ENCODE peak calls at places on chromosomes 7 and 10, in ten cellular contexts. U is endodermal cell, M is stomach, F is ovary, C is lower lobe of right lung, K is transverse colon, N is heart left ventricle, D is osteoblast, T is upper lobe of left lung, G is colonic mucosa. I is an unnamed sample.

GRCh38 chr7:92295391-92295790 is 49.6 kb downstream of the ANKIB1 start:
- DNase-seq in U (no peak), M (no peak), F (no peak), C (no peak), K (no peak), N (no peak), D (no peak), T (no peak), G (no peak), I (no peak)

GRCh38 chr10:121325490-121326231 is 272.6 kb downstream of the FGFR2 start:
- DNase-seq in U (no peak), M (no peak), F (no peak), C (no peak), K (no peak), N (no peak), D (no peak), T (no peak), G (no peak), I (no peak)

GRCh38 chr7:101630591-101630990 is 1.5 kb upstream of the MYL10 start:
- DNase-seq in U (no peak), M (no peak), F (no peak), C (no peak), K (no peak), N (no peak), D (peak; percentile 89), T (no peak), G (no peak), I (peak; percentile 72)

GRCh38 chr7:10557375-10557774 is 416.3 kb upstream of the PHF14 start:
- DNase-seq in U (no peak), M (no peak), F (no peak), C (no peak), K (no peak), N (no peak), D (no peak), T (no peak), G (no peak), I (no peak)

GRCh38 chr10:33459597-33459996 is 125.1 kb upstream of the NRP1 start:
- DNase-seq in U (no peak), M (no peak), F (no peak), C (no peak), K (no peak), N (no peak), D (no peak), T (no peak), G (no peak), I (no peak)

GRCh38 chr7:158676171-158676840 is 28.3 kb downstream of the NCAPG2 start:
- DNase-seq in U (no peak), M (no peak), F (no peak), C (no peak), K (no peak), N (no peak), D (peak; percentile 79), T (no peak), G (no peak), I (no peak)

GRCh38 chr7:102446387-102447156 is 13.2 kb downstream of the ORAI2 start:
- DNase-seq in U (no peak), M (no peak), F (no peak), C (no peak), K (peak; percentile 50), N (no peak), D (peak; percentile 27), T (no peak), G (no peak), I (peak; percentile 81)

GRCh38 chr10:76456190-76456589 is 1024.8 kb downstream of the LRMDA start:
- DNase-seq in U (no peak), M (no peak), F (no peak), C (no peak), K (no peak), N (peak; percentile 48), D (no peak), T (no peak), G (no peak), I (no peak)

GRCh38 chr10:11516419-11516721 is 95.1 kb downstream of the USP6NL start:
- DNase-seq in U (no peak), M (no peak), F (no peak), C (no peak), K (no peak), N (no peak), D (no peak), T (no peak), G (no peak), I (no peak)

GRCh38 chr10:59991661-59992060 is 85.3 kb upstream of the CCDC6 start:
- DNase-seq in U (no peak), M (peak; percentile 41), F (no peak), C (peak; percentile 74), K (peak; percentile 55), N (no peak), D (no peak), T (peak; percentile 78), G (peak; percentile 75), I (no peak)

GRCh38 chr10:131431541-131431940 is 120.0 kb upstream of the TCERG1L start:
- DNase-seq in U (no peak), M (no peak), F (no peak), C (no peak), K (no peak), N (no peak), D (no peak), T (no peak), G (no peak), I (no peak)

GRCh38 chr10:4770766-4771553 is 55.0 kb upstream of the AKR1E2 start:
- DNase-seq in U (no peak), M (no peak), F (no peak), C (no peak), K (no peak), N (no peak), D (no peak), T (no peak), G (no peak), I (no peak)

GRCh38 chr7:29138588-29138987 is 7.7 kb downstream of the CPVL start:
- DNase-seq in U (no peak), M (no peak), F (no peak), C (no peak), K (no peak), N (no peak), D (peak; percentile 79), T (no peak), G (no peak), I (no peak)

GRCh38 chr10:93463723-93464511 is 18.2 kb downstream of the MYOF start:
- DNase-seq in U (no peak), M (no peak), F (no peak), C (peak; percentile 62), K (peak; percentile 37), N (peak; percentile 56), D (no peak), T (peak; percentile 59), G (no peak), I (no peak)
- H3K4me1 ChIP-seq in U (no peaks in the 10 kb centered on the region), M (peaks cover 72% of the 10 kb centered on the region), F (peaks cover 7% of the 10 kb centered on the region), C (peaks cover 89% of the 10 kb centered on the region), K (peaks cover 39% of the 10 kb centered on the region), N (peaks cover 11% of the 10 kb centered on the region), D (peaks cover 85% of the 10 kb centered on the region), T (peaks cover 79% of the 10 kb centered on the region), G (peaks cover 12% of the 10 kb centered on the region), I (no peaks in the 10 kb centered on the region)

GRCh38 chr7:70040971-70041766 is 442.9 kb downstream of the AUTS2 start:
- DNase-seq in U (no peak), M (no peak), F (no peak), C (no peak), K (no peak), N (no peak), D (no peak), T (no peak), G (no peak), I (no peak)

GRCh38 chr7:70044064-70044463 is 445.8 kb downstream of the AUTS2 start:
- DNase-seq in U (peak; percentile 78), M (no peak), F (no peak), C (no peak), K (peak; percentile 9), N (no peak), D (no peak), T (no peak), G (peak; percentile 19), I (no peak)

GRCh38 chr7:70043139-70043538 is 444.9 kb downstream of the AUTS2 start:
- DNase-seq in U (no peak), M (no peak), F (no peak), C (no peak), K (no peak), N (no peak), D (no peak), T (no peak), G (no peak), I (no peak)

GRCh38 chr7:70044525-70044924 is 446.2 kb downstream of the AUTS2 start:
- DNase-seq in U (no peak), M (no peak), F (no peak), C (no peak), K (no peak), N (no peak), D (no peak), T (no peak), G (no peak), I (no peak)

GRCh38 chr7:70042533-70042932 is 444.3 kb downstream of the AUTS2 start:
- DNase-seq in U (no peak), M (no peak), F (no peak), C (no peak), K (no peak), N (no peak), D (no peak), T (no peak), G (no peak), I (no peak)
- TF ChIP-seq CTCF in U (peak; percentile 13), M (no peak), F (no peak), C (peak; percentile 24), K (peak; percentile 11), N (peak; percentile 51), D (peak; percentile 37), T (peak; percentile 30), G (no peak), I (no peak)

DNA sequence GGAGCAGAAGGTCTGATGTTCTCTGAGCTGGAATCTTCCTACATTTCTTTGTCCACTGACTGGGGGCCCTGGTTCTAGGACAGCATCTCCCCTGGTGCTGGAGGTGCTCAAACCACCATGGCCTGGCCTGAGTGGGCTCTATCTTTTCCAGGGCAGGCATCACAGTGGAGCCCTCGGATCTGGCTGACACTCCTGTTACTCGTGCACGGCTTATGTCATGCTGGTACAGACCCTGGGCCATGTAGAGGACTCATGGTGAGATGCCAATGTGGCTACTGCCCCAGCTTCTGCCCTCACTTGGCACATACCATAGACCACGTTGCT is 96.0 kb downstream of the HIPK2 start:
- DNase-seq in U (no peak), M (no peak), F (no peak), C (no peak), K (no peak), N (no peak), D (peak; percentile 62), T (no peak), G (no peak), I (no peak)
- H3K4me1 ChIP-seq in U (peaks cover 15% of the 10 kb centered on the region), M (peaks cover 30% of the 10 kb centered on the region), F (peaks cover 10% of the 10 kb centered on the region), C (peaks cover 46% of the 10 kb centered on the region), K (peaks cover 6% of the 10 kb centered on the region), N (peaks cover 39% of the 10 kb centered on the region), D (peaks cover 53% of the 10 kb centered on the region), T (peaks cover 45% of the 10 kb centered on the region), G (peaks cover 3% of the 10 kb centered on the region), I (peaks cover 10% of the 10 kb centered on the region)

DNA sequence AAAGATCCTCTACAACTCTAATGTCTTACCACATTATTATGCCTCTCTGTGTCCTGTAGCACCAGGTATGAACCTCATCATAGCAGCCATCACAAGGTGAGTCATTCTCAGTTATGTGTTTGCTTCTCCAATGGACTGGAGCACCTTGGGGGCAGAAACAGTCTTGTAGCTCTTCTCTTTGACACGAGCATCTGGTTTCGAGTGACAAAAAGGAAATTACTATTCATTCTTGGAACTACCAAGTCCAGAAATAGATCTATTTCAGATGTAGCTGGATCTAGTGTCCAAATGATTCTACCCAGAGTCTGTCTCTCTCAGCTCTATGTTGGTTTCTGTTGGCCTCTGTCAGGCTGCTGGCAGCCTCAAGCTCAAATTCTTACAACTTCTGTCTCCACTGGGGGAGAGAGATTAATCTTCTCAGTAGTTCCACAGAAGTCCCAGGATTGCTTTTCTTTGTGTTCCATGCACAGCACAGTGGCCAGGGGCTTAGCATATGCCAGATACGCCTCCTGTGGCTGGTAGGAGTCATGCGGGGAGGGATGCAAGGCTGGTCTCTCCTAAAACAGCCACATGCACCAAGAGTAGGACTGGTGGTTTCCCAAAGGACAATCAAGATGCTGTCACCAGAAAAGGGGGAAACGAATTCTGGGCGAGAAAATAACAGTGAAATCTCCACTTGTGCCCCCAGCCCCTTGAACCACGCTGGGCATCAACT is 37.2 kb upstream of the PAPSS2 start:
- DNase-seq in U (peak; percentile 76), M (no peak), F (no peak), C (no peak), K (no peak), N (no peak), D (no peak), T (no peak), G (no peak), I (no peak)
- TF ChIP-seq CTCF in U (peak; percentile 65), M (no peak), F (no peak), C (no peak), K (no peak), N (no peak), D (no peak), T (no peak), G (no peak), I (no peak)

I was measured in spleen.